ENCODE peak calls at places on chromosomes 11 and 22, in seven cellular contexts. One of them, this sample, is unnamed.

GRCh38 chr11:35391922-35392813 is 27.2 kb downstream of the SLC1A2 start:
- DNase-seq in brain pericyte: peak; percentile 47
- DNase-seq in stimulated activated CD8-positive, alpha-beta memory T cell treated with anti-CD3 and anti-CD28 coated beads, Interleukin-15, amount 100 ng/mL, for 4 hours: peak; percentile 72
- DNase-seq in hypothalamus: peak; percentile 35
- DNase-seq in NCI-H1105: peak; percentile 63
- DNase-seq in fibroblast of pulmonary artery: peak; percentile 82
- DNase-seq in AG09309: peak; percentile 45
- DNase-seq in this sample: peak; percentile 84

GRCh38 chr11:12430351-12430750 is 53.0 kb downstream of the PARVA start:
- DNase-seq in brain pericyte: no peak
- DNase-seq in stimulated activated CD8-positive, alpha-beta memory T cell treated with anti-CD3 and anti-CD28 coated beads, Interleukin-15, amount 100 ng/mL, for 4 hours: no peak
- DNase-seq in hypothalamus: no peak
- DNase-seq in NCI-H1105: no peak
- DNase-seq in fibroblast of pulmonary artery: peak; percentile 76
- DNase-seq in AG09309: no peak
- DNase-seq in this sample: no peak

GRCh38 chr11:75631086-75631694 is 37.6 kb downstream of the MAP6 start:
- DNase-seq in brain pericyte: no peak
- DNase-seq in stimulated activated CD8-positive, alpha-beta memory T cell treated with anti-CD3 and anti-CD28 coated beads, Interleukin-15, amount 100 ng/mL, for 4 hours: no peak
- DNase-seq in hypothalamus: no peak
- DNase-seq in NCI-H1105: no peak
- DNase-seq in fibroblast of pulmonary artery: no peak
- DNase-seq in AG09309: no peak
- DNase-seq in this sample: no peak

GRCh38 chr22:19916006-19916405 is 25.6 kb upstream of the COMT start:
- DNase-seq in brain pericyte: no peak
- DNase-seq in stimulated activated CD8-positive, alpha-beta memory T cell treated with anti-CD3 and anti-CD28 coated beads, Interleukin-15, amount 100 ng/mL, for 4 hours: no peak
- DNase-seq in hypothalamus: no peak
- DNase-seq in NCI-H1105: no peak
- DNase-seq in fibroblast of pulmonary artery: no peak
- DNase-seq in AG09309: no peak
- DNase-seq in this sample: no peak

GRCh38 chr22:19036523-19037273 is 85.5 kb downstream of the DGCR2 start:
- DNase-seq in brain pericyte: no peak
- DNase-seq in stimulated activated CD8-positive, alpha-beta memory T cell treated with anti-CD3 and anti-CD28 coated beads, Interleukin-15, amount 100 ng/mL, for 4 hours: no peak
- DNase-seq in hypothalamus: no peak
- DNase-seq in NCI-H1105: no peak
- DNase-seq in fibroblast of pulmonary artery: peak; percentile 14
- DNase-seq in AG09309: no peak
- DNase-seq in this sample: no peak

GRCh38 chr11:44380009-44380313 is 70.0 kb upstream of the ALX4 start:
- DNase-seq in brain pericyte: no peak
- DNase-seq in stimulated activated CD8-positive, alpha-beta memory T cell treated with anti-CD3 and anti-CD28 coated beads, Interleukin-15, amount 100 ng/mL, for 4 hours: no peak
- DNase-seq in hypothalamus: no peak
- DNase-seq in NCI-H1105: peak; percentile 50
- DNase-seq in fibroblast of pulmonary artery: no peak
- DNase-seq in AG09309: no peak
- DNase-seq in this sample: peak; percentile 70

GRCh38 chr11:75472081-75472732 is 39.2 kb upstream of the KLHL35 start:
- DNase-seq in brain pericyte: no peak
- DNase-seq in stimulated activated CD8-positive, alpha-beta memory T cell treated with anti-CD3 and anti-CD28 coated beads, Interleukin-15, amount 100 ng/mL, for 4 hours: no peak
- DNase-seq in hypothalamus: no peak
- DNase-seq in NCI-H1105: no peak
- DNase-seq in fibroblast of pulmonary artery: no peak
- DNase-seq in AG09309: no peak
- DNase-seq in this sample: no peak

GRCh38 chr11:69557266-69557665 is 75.8 kb downstream of the LINC01488 start:
- DNase-seq in brain pericyte: no peak
- DNase-seq in stimulated activated CD8-positive, alpha-beta memory T cell treated with anti-CD3 and anti-CD28 coated beads, Interleukin-15, amount 100 ng/mL, for 4 hours: no peak
- DNase-seq in hypothalamus: no peak
- DNase-seq in NCI-H1105: no peak
- DNase-seq in fibroblast of pulmonary artery: no peak
- DNase-seq in AG09309: no peak
- DNase-seq in this sample: no peak

GRCh38 chr22:42282252-42282942 is 11.9 kb upstream of the TCF20 start:
- DNase-seq in brain pericyte: no peak
- DNase-seq in stimulated activated CD8-positive, alpha-beta memory T cell treated with anti-CD3 and anti-CD28 coated beads, Interleukin-15, amount 100 ng/mL, for 4 hours: no peak
- DNase-seq in hypothalamus: no peak
- DNase-seq in NCI-H1105: no peak
- DNase-seq in fibroblast of pulmonary artery: no peak
- DNase-seq in AG09309: no peak
- DNase-seq in this sample: no peak

GRCh38 chr11:7639643-7640025 is 33.7 kb downstream of the CYB5R2 start:
- DNase-seq in brain pericyte: no peak
- DNase-seq in stimulated activated CD8-positive, alpha-beta memory T cell treated with anti-CD3 and anti-CD28 coated beads, Interleukin-15, amount 100 ng/mL, for 4 hours: no peak
- DNase-seq in hypothalamus: no peak
- DNase-seq in NCI-H1105: no peak
- DNase-seq in fibroblast of pulmonary artery: no peak
- DNase-seq in AG09309: no peak
- DNase-seq in this sample: peak; percentile 86

GRCh38 chr11:111408789-111409727 is 30.0 kb upstream of the POU2AF1 start:
- DNase-seq in brain pericyte: no peak
- DNase-seq in stimulated activated CD8-positive, alpha-beta memory T cell treated with anti-CD3 and anti-CD28 coated beads, Interleukin-15, amount 100 ng/mL, for 4 hours: no peak
- DNase-seq in hypothalamus: no peak
- DNase-seq in NCI-H1105: no peak
- DNase-seq in fibroblast of pulmonary artery: peak; percentile 15
- DNase-seq in AG09309: no peak
- DNase-seq in this sample: no peak

GRCh38 chr22:48690583-48691317 is 1136.9 kb downstream of the BRD1 start:
- DNase-seq in brain pericyte: no peak
- DNase-seq in stimulated activated CD8-positive, alpha-beta memory T cell treated with anti-CD3 and anti-CD28 coated beads, Interleukin-15, amount 100 ng/mL, for 4 hours: no peak
- DNase-seq in hypothalamus: no peak
- DNase-seq in NCI-H1105: no peak
- DNase-seq in fibroblast of pulmonary artery: no peak
- DNase-seq in AG09309: no peak
- DNase-seq in this sample: no peak

GRCh38 chr11:59102259-59102765 is 4.7 kb upstream of the FAM111B start:
- DNase-seq in brain pericyte: no peak
- DNase-seq in stimulated activated CD8-positive, alpha-beta memory T cell treated with anti-CD3 and anti-CD28 coated beads, Interleukin-15, amount 100 ng/mL, for 4 hours: no peak
- DNase-seq in hypothalamus: no peak
- DNase-seq in NCI-H1105: no peak
- DNase-seq in fibroblast of pulmonary artery: peak; percentile 41
- DNase-seq in AG09309: no peak
- DNase-seq in this sample: peak; percentile 51

GRCh38 chr11:76927160-76927559 is 66.4 kb downstream of the ACER3 start:
- DNase-seq in brain pericyte: no peak
- DNase-seq in stimulated activated CD8-positive, alpha-beta memory T cell treated with anti-CD3 and anti-CD28 coated beads, Interleukin-15, amount 100 ng/mL, for 4 hours: no peak
- DNase-seq in hypothalamus: no peak
- DNase-seq in NCI-H1105: no peak
- DNase-seq in fibroblast of pulmonary artery: no peak
- DNase-seq in AG09309: no peak
- DNase-seq in this sample: no peak

GRCh38 chr22:26561756-26562417 is 28.0 kb downstream of the TPST2 start:
- DNase-seq in brain pericyte: no peak
- DNase-seq in stimulated activated CD8-positive, alpha-beta memory T cell treated with anti-CD3 and anti-CD28 coated beads, Interleukin-15, amount 100 ng/mL, for 4 hours: no peak
- DNase-seq in hypothalamus: no peak
- DNase-seq in NCI-H1105: no peak
- DNase-seq in fibroblast of pulmonary artery: no peak
- DNase-seq in AG09309: no peak
- DNase-seq in this sample: peak; percentile 97

GRCh38 chr22:17717708-17718107 is 56.6 kb downstream of the BID start:
- DNase-seq in brain pericyte: no peak
- DNase-seq in stimulated activated CD8-positive, alpha-beta memory T cell treated with anti-CD3 and anti-CD28 coated beads, Interleukin-15, amount 100 ng/mL, for 4 hours: no peak
- DNase-seq in hypothalamus: no peak
- DNase-seq in NCI-H1105: no peak
- DNase-seq in fibroblast of pulmonary artery: peak; percentile 11
- DNase-seq in AG09309: peak; percentile 63
- DNase-seq in this sample: no peak

GRCh38 chr11:12499071-12499470 is 121.7 kb downstream of the PARVA start:
- DNase-seq in brain pericyte: no peak
- DNase-seq in stimulated activated CD8-positive, alpha-beta memory T cell treated with anti-CD3 and anti-CD28 coated beads, Interleukin-15, amount 100 ng/mL, for 4 hours: no peak
- DNase-seq in hypothalamus: no peak
- DNase-seq in NCI-H1105: no peak
- DNase-seq in fibroblast of pulmonary artery: no peak
- DNase-seq in AG09309: no peak
- DNase-seq in this sample: no peak

GRCh38 chr11:2314136-2314524 is 12.3 kb downstream of the TSPAN32 start:
- DNase-seq in brain pericyte: no peak
- DNase-seq in stimulated activated CD8-positive, alpha-beta memory T cell treated with anti-CD3 and anti-CD28 coated beads, Interleukin-15, amount 100 ng/mL, for 4 hours: no peak
- DNase-seq in hypothalamus: no peak
- DNase-seq in NCI-H1105: no peak
- DNase-seq in fibroblast of pulmonary artery: no peak
- DNase-seq in AG09309: no peak
- DNase-seq in this sample: no peak

GRCh38 chr11:44760917-44761545 is 34.3 kb downstream of the TSPAN18 start:
- DNase-seq in brain pericyte: no peak
- DNase-seq in stimulated activated CD8-positive, alpha-beta memory T cell treated with anti-CD3 and anti-CD28 coated beads, Interleukin-15, amount 100 ng/mL, for 4 hours: no peak
- DNase-seq in hypothalamus: no peak
- DNase-seq in NCI-H1105: no peak
- DNase-seq in fibroblast of pulmonary artery: peak; percentile 92
- DNase-seq in AG09309: no peak
- DNase-seq in this sample: no peak

GRCh38 chr11:933002-933820 is 7.5 kb downstream of the AP2A2 start:
- DNase-seq in brain pericyte: no peak
- DNase-seq in stimulated activated CD8-positive, alpha-beta memory T cell treated with anti-CD3 and anti-CD28 coated beads, Interleukin-15, amount 100 ng/mL, for 4 hours: no peak
- DNase-seq in hypothalamus: no peak
- DNase-seq in NCI-H1105: no peak
- DNase-seq in fibroblast of pulmonary artery: peak; percentile 43
- DNase-seq in AG09309: no peak
- DNase-seq in this sample: no peak

GRCh38 chr22:42330953-42331525 is 60.6 kb upstream of the TCF20 start:
- DNase-seq in brain pericyte: no peak
- DNase-seq in stimulated activated CD8-positive, alpha-beta memory T cell treated with anti-CD3 and anti-CD28 coated beads, Interleukin-15, amount 100 ng/mL, for 4 hours: no peak
- DNase-seq in hypothalamus: no peak
- DNase-seq in NCI-H1105: peak; percentile 52
- DNase-seq in fibroblast of pulmonary artery: no peak
- DNase-seq in AG09309: no peak
- DNase-seq in this sample: peak; percentile 42

GRCh38 chr11:95108159-95108611 is 18.5 kb downstream of the ENDOD1 start:
- DNase-seq in brain pericyte: no peak
- DNase-seq in stimulated activated CD8-positive, alpha-beta memory T cell treated with anti-CD3 and anti-CD28 coated beads, Interleukin-15, amount 100 ng/mL, for 4 hours: no peak
- DNase-seq in hypothalamus: no peak
- DNase-seq in NCI-H1105: no peak
- DNase-seq in fibroblast of pulmonary artery: peak; percentile 90
- DNase-seq in AG09309: no peak
- DNase-seq in this sample: peak; percentile 14

GRCh38 chr11:115503083-115503885 is 931 bp downstream of the CADM1 start:
- DNase-seq in brain pericyte: no peak
- DNase-seq in stimulated activated CD8-positive, alpha-beta memory T cell treated with anti-CD3 and anti-CD28 coated beads, Interleukin-15, amount 100 ng/mL, for 4 hours: no peak
- DNase-seq in hypothalamus: peak; percentile 50
- DNase-seq in NCI-H1105: peak; percentile 63
- DNase-seq in fibroblast of pulmonary artery: peak; percentile 10
- DNase-seq in AG09309: no peak
- DNase-seq in this sample: peak; percentile 80

GRCh38 chr11:60680455-60681119 is 18.8 kb upstream of the MS4A8 start:
- DNase-seq in brain pericyte: no peak
- DNase-seq in stimulated activated CD8-positive, alpha-beta memory T cell treated with anti-CD3 and anti-CD28 coated beads, Interleukin-15, amount 100 ng/mL, for 4 hours: no peak
- DNase-seq in hypothalamus: no peak
- DNase-seq in NCI-H1105: no peak
- DNase-seq in fibroblast of pulmonary artery: no peak
- DNase-seq in AG09309: no peak
- DNase-seq in this sample: no peak

GRCh38 chr11:44858796-44859527 is 91.7 kb downstream of the TP53I11 start:
- DNase-seq in brain pericyte: no peak
- DNase-seq in stimulated activated CD8-positive, alpha-beta memory T cell treated with anti-CD3 and anti-CD28 coated beads, Interleukin-15, amount 100 ng/mL, for 4 hours: no peak
- DNase-seq in hypothalamus: no peak
- DNase-seq in NCI-H1105: no peak
- DNase-seq in fibroblast of pulmonary artery: no peak
- DNase-seq in AG09309: peak; percentile 14
- DNase-seq in this sample: no peak

GRCh38 chr11:70689764-70690163 is 291.4 kb downstream of the CTTN start:
- DNase-seq in brain pericyte: no peak
- DNase-seq in stimulated activated CD8-positive, alpha-beta memory T cell treated with anti-CD3 and anti-CD28 coated beads, Interleukin-15, amount 100 ng/mL, for 4 hours: no peak
- DNase-seq in hypothalamus: no peak
- DNase-seq in NCI-H1105: no peak
- DNase-seq in fibroblast of pulmonary artery: no peak
- DNase-seq in AG09309: no peak
- DNase-seq in this sample: no peak

GRCh38 chr22:46646531-46647211 is 26.5 kb downstream of the GRAMD4 start:
- DNase-seq in brain pericyte: no peak
- DNase-seq in stimulated activated CD8-positive, alpha-beta memory T cell treated with anti-CD3 and anti-CD28 coated beads, Interleukin-15, amount 100 ng/mL, for 4 hours: no peak
- DNase-seq in hypothalamus: no peak
- DNase-seq in NCI-H1105: no peak
- DNase-seq in fibroblast of pulmonary artery: no peak
- DNase-seq in AG09309: no peak
- DNase-seq in this sample: peak; percentile 50

GRCh38 chr11:16394947-16395346 is 38.6 kb upstream of the SOX6 start:
- DNase-seq in brain pericyte: no peak
- DNase-seq in stimulated activated CD8-positive, alpha-beta memory T cell treated with anti-CD3 and anti-CD28 coated beads, Interleukin-15, amount 100 ng/mL, for 4 hours: no peak
- DNase-seq in hypothalamus: no peak
- DNase-seq in NCI-H1105: no peak
- DNase-seq in fibroblast of pulmonary artery: no peak
- DNase-seq in AG09309: no peak
- DNase-seq in this sample: no peak

GRCh38 chr11:120773501-120774031 is 250.3 kb upstream of the TBCEL start:
- DNase-seq in brain pericyte: no peak
- DNase-seq in stimulated activated CD8-positive, alpha-beta memory T cell treated with anti-CD3 and anti-CD28 coated beads, Interleukin-15, amount 100 ng/mL, for 4 hours: no peak
- DNase-seq in hypothalamus: no peak
- DNase-seq in NCI-H1105: no peak
- DNase-seq in fibroblast of pulmonary artery: peak; percentile 33
- DNase-seq in AG09309: peak; percentile 4
- DNase-seq in this sample: no peak

GRCh38 chr22:40083794-40084193 is 89.0 kb downstream of the FAM83F start:
- DNase-seq in brain pericyte: no peak
- DNase-seq in stimulated activated CD8-positive, alpha-beta memory T cell treated with anti-CD3 and anti-CD28 coated beads, Interleukin-15, amount 100 ng/mL, for 4 hours: no peak
- DNase-seq in hypothalamus: no peak
- DNase-seq in NCI-H1105: no peak
- DNase-seq in fibroblast of pulmonary artery: no peak
- DNase-seq in AG09309: no peak
- DNase-seq in this sample: no peak

GRCh38 chr11:81342956-81343355 is 1390.7 kb downstream of the FAM181B start:
- DNase-seq in brain pericyte: no peak
- DNase-seq in stimulated activated CD8-positive, alpha-beta memory T cell treated with anti-CD3 and anti-CD28 coated beads, Interleukin-15, amount 100 ng/mL, for 4 hours: no peak
- DNase-seq in hypothalamus: no peak
- DNase-seq in NCI-H1105: no peak
- DNase-seq in fibroblast of pulmonary artery: no peak
- DNase-seq in AG09309: no peak
- DNase-seq in this sample: no peak

GRCh38 chr11:47656284-47656915 is 14.0 kb upstream of the MTCH2 start:
- DNase-seq in brain pericyte: no peak
- DNase-seq in stimulated activated CD8-positive, alpha-beta memory T cell treated with anti-CD3 and anti-CD28 coated beads, Interleukin-15, amount 100 ng/mL, for 4 hours: no peak
- DNase-seq in hypothalamus: no peak
- DNase-seq in NCI-H1105: no peak
- DNase-seq in fibroblast of pulmonary artery: no peak
- DNase-seq in AG09309: no peak
- DNase-seq in this sample: no peak

GRCh38 chr11:3160252-3161031 is 4.7 kb downstream of the OSBPL5 start:
- DNase-seq in brain pericyte: peak; percentile 91
- DNase-seq in stimulated activated CD8-positive, alpha-beta memory T cell treated with anti-CD3 and anti-CD28 coated beads, Interleukin-15, amount 100 ng/mL, for 4 hours: no peak
- DNase-seq in hypothalamus: peak; percentile 68
- DNase-seq in NCI-H1105: peak; percentile 83
- DNase-seq in fibroblast of pulmonary artery: peak; percentile 92
- DNase-seq in AG09309: peak; percentile 66
- DNase-seq in this sample: peak; percentile 90

GRCh38 chr11:60378359-60378758 is at the start of gene MS4A7:
- DNase-seq in brain pericyte: no peak
- DNase-seq in stimulated activated CD8-positive, alpha-beta memory T cell treated with anti-CD3 and anti-CD28 coated beads, Interleukin-15, amount 100 ng/mL, for 4 hours: no peak
- DNase-seq in hypothalamus: no peak
- DNase-seq in NCI-H1105: no peak
- DNase-seq in fibroblast of pulmonary artery: no peak
- DNase-seq in AG09309: no peak
- DNase-seq in this sample: peak; percentile 21

GRCh38 chr11:86117706-86118050 is 48.8 kb upstream of the PICALM start:
- DNase-seq in brain pericyte: no peak
- DNase-seq in stimulated activated CD8-positive, alpha-beta memory T cell treated with anti-CD3 and anti-CD28 coated beads, Interleukin-15, amount 100 ng/mL, for 4 hours: no peak
- DNase-seq in hypothalamus: no peak
- DNase-seq in NCI-H1105: no peak
- DNase-seq in fibroblast of pulmonary artery: no peak
- DNase-seq in AG09309: no peak
- DNase-seq in this sample: no peak

GRCh38 chr11:44275961-44276550 is 33.9 kb downstream of the ALX4 start:
- DNase-seq in brain pericyte: no peak
- DNase-seq in stimulated activated CD8-positive, alpha-beta memory T cell treated with anti-CD3 and anti-CD28 coated beads, Interleukin-15, amount 100 ng/mL, for 4 hours: no peak
- DNase-seq in hypothalamus: no peak
- DNase-seq in NCI-H1105: no peak
- DNase-seq in fibroblast of pulmonary artery: no peak
- DNase-seq in AG09309: no peak
- DNase-seq in this sample: no peak

GRCh38 chr22:35505394-35506258 is 35.0 kb upstream of the RASD2 start:
- DNase-seq in brain pericyte: no peak
- DNase-seq in stimulated activated CD8-positive, alpha-beta memory T cell treated with anti-CD3 and anti-CD28 coated beads, Interleukin-15, amount 100 ng/mL, for 4 hours: no peak
- DNase-seq in hypothalamus: no peak
- DNase-seq in NCI-H1105: no peak
- DNase-seq in fibroblast of pulmonary artery: no peak
- DNase-seq in AG09309: no peak
- DNase-seq in this sample: no peak

GRCh38 chr11:123562829-123563228 is 91.6 kb downstream of the SCN3B start:
- DNase-seq in brain pericyte: no peak
- DNase-seq in stimulated activated CD8-positive, alpha-beta memory T cell treated with anti-CD3 and anti-CD28 coated beads, Interleukin-15, amount 100 ng/mL, for 4 hours: no peak
- DNase-seq in hypothalamus: no peak
- DNase-seq in NCI-H1105: no peak
- DNase-seq in fibroblast of pulmonary artery: no peak
- DNase-seq in AG09309: no peak
- DNase-seq in this sample: no peak

This sample was measured in thyroid gland.